ENCODE peak calls at places on chromosome 14, in four cellular contexts. X, G, C and Z are unnamed samples.

GRCh38 chr14:21026988-21027315 is 2.1 kb upstream of the NDRG2 start:
- DNase-seq in C (no peak), G (peak; percentile 37), X (peak; percentile 76), Z (no peak)

GRCh38 chr14:61566537-61567225 is 128.6 kb upstream of the HIF1A start:
- DNase-seq in X (no peak), C (no peak), G (no peak), Z (no peak)

GRCh38 chr14:68934034-68934433 is 45.1 kb downstream of the ACTN1 start:
- DNase-seq in C (no peak), X (no peak), G (no peak), Z (no peak)

GRCh38 chr14:61517861-61518802 is 177.2 kb upstream of the HIF1A start:
- DNase-seq in X (no peak), C (no peak), G (no peak), Z (no peak)

GRCh38 chr14:73995977-73996378 is 23.1 kb downstream of the ENTPD5 start:
- DNase-seq in G (no peak), C (no peak), X (no peak), Z (no peak)

GRCh38 chr14:59787045-59787674 is 83.4 kb downstream of the RTN1 start:
- DNase-seq in G (peak; percentile 31), C (no peak), X (no peak), Z (peak; percentile 21)

GRCh38 chr14:38098074-38098846 is 109.4 kb upstream of the SSTR1 start:
- DNase-seq in C (no peak), G (no peak), X (no peak), Z (no peak)

GRCh38 chr14:35366048-35366428 is 38.5 kb downstream of the NFKBIA start:
- DNase-seq in G (no peak), X (peak; percentile 69), C (no peak), Z (no peak)

GRCh38 chr14:71231521-71232393 is 324.5 kb downstream of the PCNX1 start:
- DNase-seq in X (no peak), G (peak; percentile 18), C (no peak), Z (no peak)

GRCh38 chr14:39268393-39268792 is 34.7 kb downstream of the MIA2 start:
- DNase-seq in G (no peak), C (no peak), X (no peak), Z (no peak)

GRCh38 chr14:74503256-74503972 is 9.8 kb downstream of the ISCA2 start:
- DNase-seq in C (no peak), G (no peak), X (no peak), Z (no peak)

GRCh38 chr14:37034410-37035285 is 137.8 kb downstream of the SLC25A21 start:
- DNase-seq in C (no peak), X (no peak), G (no peak), Z (no peak)

GRCh38 chr14:73567951-73568885 is 795 bp upstream of the ACOT2 start:
- DNase-seq in X (no peak), G (no peak), C (no peak), Z (no peak)

GRCh38 chr14:93049867-93050331 is 65.8 kb downstream of the ITPK1 start:
- DNase-seq in C (no peak), X (no peak), G (no peak), Z (no peak)

GRCh38 chr14:53491256-53491905 is 338.3 kb upstream of the DDHD1 start:
- DNase-seq in C (no peak), X (no peak), G (no peak), Z (no peak)

GRCh38 chr14:88352299-88353097 is 29.4 kb upstream of the KCNK10 start:
- DNase-seq in G (no peak), C (no peak), X (no peak), Z (no peak)

GRCh38 chr14:64979336-64980074 is 7.2 kb upstream of the FNTB start:
- DNase-seq in G (peak; percentile 28), X (no peak), C (no peak), Z (no peak)

GRCh38 chr14:38578278-38578681 is 322.4 kb upstream of the CLEC14A start:
- DNase-seq in X (no peak), C (no peak), G (no peak), Z (no peak)

GRCh38 chr14:50784683-50785505 is 46.1 kb downstream of the NIN start:
- DNase-seq in G (no peak), C (no peak), X (no peak), Z (peak; percentile 91)
- H3K27ac ChIP-seq in G (no peak overlapping the region), C (peak overlapping the region; percentile 74), X (no peak overlapping the region), Z (peak overlapping the region; percentile 77)

GRCh38 chr14:100840751-100841444 is 15.0 kb downstream of the MEG3 start:
- DNase-seq in C (no peak), X (no peak), G (no peak), Z (no peak)

GRCh38 chr14:100839573-100840175 is 13.8 kb downstream of the MEG3 start:
- DNase-seq in X (no peak), G (no peak), C (no peak), Z (no peak)

GRCh38 chr14:100838493-100839440 is 12.8 kb downstream of the MEG3 start:
- DNase-seq in G (no peak), C (no peak), X (no peak), Z (no peak)

GRCh38 chr14:100841445-100842403 is 15.8 kb downstream of the MEG3 start:
- DNase-seq in X (no peak), G (no peak), C (no peak), Z (no peak)

GRCh38 chr14:100840286-100840685 is 14.4 kb downstream of the MEG3 start:
- DNase-seq in G (peak; percentile 38), C (no peak), X (no peak), Z (no peak)
- TF ChIP-seq CTCF in G (no peak), C (no peak), X (no peak), Z (no peak)

GRCh38 chr14:55336691-55337090 is 65.5 kb downstream of the FBXO34 start:
- DNase-seq in G (no peak), X (no peak), C (no peak), Z (no peak)
- H3K27ac ChIP-seq in G (no peak overlapping the region), X (no peak overlapping the region), C (no peak overlapping the region), Z (no peak overlapping the region)

GRCh38 chr14:23053426-23053825 is 3.9 kb downstream of the CDH24 start:
- DNase-seq in C (no peak), X (no peak), G (no peak), Z (no peak)

GRCh38 chr14:23052671-23053070 is 4.6 kb downstream of the CDH24 start:
- DNase-seq in G (no peak), X (no peak), C (no peak), Z (peak; percentile 47)

GRCh38 chr14:23051482-23051881 is 5.8 kb downstream of the CDH24 start:
- DNase-seq in X (no peak), C (no peak), G (no peak), Z (no peak)

GRCh38 chr14:23054000-23054811 is 3.1 kb downstream of the CDH24 start:
- DNase-seq in G (peak; percentile 52), C (peak; percentile 23), X (peak; percentile 56), Z (peak; percentile 67)

GRCh38 chr14:23052182-23052623 is 5.1 kb downstream of the CDH24 start:
- DNase-seq in G (peak; percentile 61), X (peak; percentile 50), C (no peak), Z (peak; percentile 86)
- TF ChIP-seq CTCF in G (peak; percentile 40), X (no peak), C (no peak), Z (peak; percentile 96)

GRCh38 chr14:97707603-97708002 is 910.4 kb downstream of the VRK1 start:
- DNase-seq in X (no peak), C (no peak), G (no peak), Z (no peak)
- H3K27ac ChIP-seq in X (no peak overlapping the region), C (no peak overlapping the region), G (no peak overlapping the region), Z (no peak overlapping the region)

DNA sequence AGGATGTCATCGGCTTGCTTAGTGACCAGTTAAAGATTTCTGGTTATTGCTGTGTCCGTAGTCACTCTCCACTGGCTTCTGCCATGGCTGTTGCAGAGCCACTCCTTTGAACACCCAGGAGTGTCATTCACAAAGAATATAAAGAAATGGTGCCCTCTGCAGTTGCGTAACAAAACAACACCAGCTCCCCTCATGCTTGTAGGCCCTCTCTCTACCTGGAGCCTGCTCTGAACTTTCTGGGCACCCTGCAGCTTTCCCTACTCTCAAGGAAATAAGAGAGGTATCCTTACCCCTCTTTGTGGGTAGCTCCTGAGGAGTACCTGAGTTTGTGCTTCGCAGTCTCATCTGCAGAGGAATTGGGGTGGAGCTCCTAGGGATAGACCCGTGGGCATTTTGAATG is 97.3 kb upstream of the TMEM260 start:
- DNase-seq in C (no peak), G (peak; percentile 86), X (no peak), Z (peak; percentile 61)
- TF ChIP-seq CTCF in C (no peak), G (peak; percentile 62), X (no peak), Z (peak; percentile 66)

GRCh38 chr14:103372017-103372416 is 13.2 kb upstream of the MARK3 start:
- DNase-seq in C (no peak), X (no peak), G (no peak), Z (no peak)
- H3K27ac ChIP-seq in C (no peak overlapping the region), X (no peak overlapping the region), G (no peak overlapping the region), Z (no peak overlapping the region)

DNA sequence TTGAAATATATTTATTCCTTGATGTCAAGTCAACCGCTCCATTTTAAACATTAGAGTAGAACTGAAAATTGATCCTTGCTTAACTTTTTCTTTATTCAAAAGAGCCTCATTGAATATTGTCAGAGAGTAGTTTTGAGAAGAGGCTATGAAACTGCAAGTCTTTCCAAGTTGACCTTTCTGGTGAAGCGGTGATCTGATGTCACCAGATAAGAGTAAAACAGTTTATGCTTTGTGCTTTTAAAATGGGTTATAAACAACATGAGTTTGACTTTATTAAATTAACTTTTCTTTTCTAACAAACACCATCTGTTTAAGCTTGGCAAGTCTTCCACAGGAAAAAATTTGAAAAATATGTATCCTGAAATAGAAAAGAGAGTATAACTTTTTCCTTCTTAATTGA is 408.7 kb upstream of the NOVA1 start:
- DNase-seq in G (no peak), C (no peak), X (no peak), Z (no peak)
- TF ChIP-seq CTCF in G (no peak), C (no peak), X (no peak), Z (no peak)